ENCODE peak calls at places on chromosomes 6 and 20, in four cellular contexts. J, Q, T and K are unnamed samples.

GRCh38 chr6:3838992-3839867 is 9.9 kb upstream of the FAM50B start:
- DNase-seq in T (peak), J (no peak), Q (no peak), K (no peak)

GRCh38 chr6:9581155-9581554 is 833.7 kb downstream of the TFAP2A start:
- DNase-seq in Q (no peak), J (no peak), T (no peak), K (no peak)

GRCh38 chr6:7629321-7629720 is 39.3 kb downstream of the SNRNP48 start:
- DNase-seq in J (no peak), Q (no peak), T (peak), K (no peak)

GRCh38 chr6:111918825-111919224 is 45.6 kb upstream of the FYN start:
- DNase-seq in Q (no peak), T (peak), J (no peak), K (no peak)

GRCh38 chr6:41442800-41443501 is 103.2 kb upstream of the FOXP4 start:
- DNase-seq in T (peak), Q (no peak), J (peak), K (no peak)

GRCh38 chr6:2021713-2022125 is 223.7 kb downstream of the GMDS start:
- DNase-seq in Q (peak), T (peak), J (peak), K (peak)

GRCh38 chr6:107337342-107337741 is 122.0 kb downstream of the PDSS2 start:
- DNase-seq in J (no peak), T (no peak), Q (peak), K (no peak)

GRCh38 chr20:44835661-44836221 is 25.4 kb upstream of the RIMS4 start:
- DNase-seq in T (no peak), J (no peak), Q (no peak), K (no peak)

GRCh38 chr6:123803862-123804681 is at the start of gene NKAIN2:
- DNase-seq in J (peak), Q (no peak), T (peak), K (peak)

GRCh38 chr20:4688342-4688741 is 33.4 kb upstream of the PRND start:
- DNase-seq in T (no peak), Q (no peak), J (no peak), K (no peak)

GRCh38 chr6:28632326-28632851 is 106.7 kb downstream of the GPX5 start:
- DNase-seq in T (no peak), Q (no peak), J (no peak), K (no peak)

GRCh38 chr6:45921703-45922270 is 93.9 kb downstream of the CLIC5 start:
- DNase-seq in J (no peak), Q (no peak), T (no peak), K (no peak)

GRCh38 chr6:95690328-95690727 is 113.0 kb downstream of the MANEA start:
- DNase-seq in Q (no peak), J (no peak), T (no peak), K (no peak)

GRCh38 chr6:132712366-132712765 is 1.5 kb downstream of the VNN1 start:
- DNase-seq in J (no peak), Q (no peak), T (peak), K (no peak)

GRCh38 chr6:88166493-88166900 is 350 bp upstream of the CNR1 start:
- DNase-seq in T (peak), J (peak), Q (no peak), K (no peak)

GRCh38 chr6:7262037-7262461 is 51.0 kb downstream of the SSR1 start:
- DNase-seq in T (no peak), Q (peak), J (peak), K (peak)

GRCh38 chr6:33189164-33189563 is 3.1 kb downstream of the COL11A2 start:
- DNase-seq in J (peak), T (no peak), Q (no peak), K (no peak)

GRCh38 chr20:59813948-59814834 is 119.2 kb downstream of the SYCP2 start:
- DNase-seq in Q (no peak), T (no peak), J (no peak), K (no peak)